ENCODE peak calls at places on chromosomes 2 and 18, in ten cellular contexts. S is nephron progenitor cell; J is IMR-90; X is hepatocyte; U is lower lobe of right lung; A is mesothelial cell of epicardium; D is CD4-positive, alpha-beta T cell; M is choroid plexus epithelial cell; H is neural crest cell; Q is endodermal cell. V is an unnamed sample.

GRCh38 chr2:225173909-225174308 is 131.6 kb upstream of the DOCK10 start:
- DNase-seq in U (no peak), H (no peak), Q (no peak), D (no peak), A (no peak), S (peak), X (no peak), J (no peak), M (no peak), V (no peak)

GRCh38 chr18:28267878-28268625 is 91.1 kb upstream of the CDH2 start:
- DNase-seq in X (no peak), S (no peak), D (no peak), H (no peak), A (no peak), M (peak), Q (no peak), U (no peak), J (peak), V (no peak)

GRCh38 chr18:54257015-54257414 is 12.3 kb upstream of the POLI start:
- DNase-seq in Q (no peak), H (no peak), U (no peak), M (peak), D (no peak), A (no peak), S (no peak), J (no peak), X (no peak), V (no peak)

GRCh38 chr2:109466674-109467575 is 146.8 kb downstream of the SEPTIN10 start:
- DNase-seq in U (peak), J (peak), H (no peak), M (peak), A (no peak), X (no peak), S (no peak), D (no peak), Q (peak), V (no peak)

GRCh38 chr2:236127010-236127409 is 41.2 kb downstream of the GBX2 start:
- DNase-seq in X (no peak), J (no peak), H (no peak), M (no peak), A (no peak), Q (no peak), D (no peak), U (no peak), S (no peak), V (no peak)

GRCh38 chr2:167048829-167049228 is 160.5 kb downstream of the XIRP2 start:
- DNase-seq in S (no peak), D (no peak), U (no peak), Q (no peak), M (no peak), X (no peak), H (no peak), A (no peak), J (peak), V (no peak)

GRCh38 chr2:86790828-86791561 is at the start of gene CD8A:
- DNase-seq in J (peak), Q (peak), X (peak), H (no peak), S (peak), M (peak), U (no peak), D (no peak), A (no peak), V (no peak)

GRCh38 chr2:157835425-157835824 is 40.7 kb downstream of the ACVR1 start:
- DNase-seq in A (no peak), Q (no peak), S (no peak), J (no peak), D (no peak), M (no peak), U (no peak), H (no peak), X (no peak), V (no peak)

GRCh38 chr2:235265348-235265965 is 228.4 kb upstream of the AGAP1 start:
- DNase-seq in D (no peak), U (no peak), Q (no peak), J (no peak), X (no peak), H (no peak), M (no peak), A (no peak), S (no peak), V (no peak)

GRCh38 chr2:132416080-132416911 is at the start of gene GPR39:
- DNase-seq in D (no peak), M (peak), X (peak), U (peak), Q (peak), A (peak), S (peak), J (peak), H (peak), V (peak)

GRCh38 chr18:48991299-48992055 is 40.7 kb upstream of the SMAD7 start:
- DNase-seq in U (no peak), X (no peak), J (no peak), Q (peak), S (no peak), A (no peak), M (no peak), H (no peak), D (no peak), V (peak)

GRCh38 chr2:133655565-133656113 is 87.4 kb upstream of the NCKAP5 start:
- DNase-seq in A (no peak), J (no peak), H (no peak), Q (no peak), X (no peak), S (no peak), M (no peak), U (no peak), D (no peak), V (no peak)

GRCh38 chr18:76448262-76449109 is 46.6 kb downstream of the ZNF516 start:
- DNase-seq in H (no peak), U (peak), J (no peak), X (no peak), D (no peak), A (peak), S (no peak), M (peak), Q (no peak), V (no peak)

GRCh38 chr2:135190799-135191198 is 138.7 kb downstream of the RAB3GAP1 start:
- DNase-seq in X (no peak), H (no peak), M (no peak), A (no peak), U (no peak), S (no peak), J (no peak), D (no peak), Q (no peak), V (no peak)

GRCh38 chr2:55138546-55139288 is 88.5 kb upstream of the RTN4 start:
- DNase-seq in A (no peak), Q (no peak), U (no peak), S (no peak), X (no peak), D (no peak), H (no peak), J (no peak), M (no peak), V (no peak)

GRCh38 chr18:54647176-54647575 is 56.1 kb downstream of the DYNAP start:
- DNase-seq in A (no peak), M (peak), S (peak), U (no peak), H (no peak), D (no peak), J (peak), Q (peak), X (peak), V (no peak)

GRCh38 chr2:241091734-241092445 is 10.2 kb downstream of the MTERF4 start:
- DNase-seq in M (no peak), S (no peak), U (no peak), A (no peak), X (no peak), D (no peak), J (no peak), Q (no peak), H (no peak), V (no peak)

GRCh38 chr2:177348735-177349693 is 43.6 kb upstream of the AGPS start:
- DNase-seq in M (no peak), H (no peak), Q (no peak), A (no peak), S (no peak), J (no peak), U (no peak), D (no peak), X (no peak), V (no peak)

GRCh38 chr2:12915792-12916191 is 199.1 kb downstream of the TRIB2 start:
- DNase-seq in H (no peak), D (no peak), J (peak), U (no peak), M (peak), S (no peak), A (no peak), X (no peak), Q (no peak), V (no peak)

GRCh38 chr2:113977060-113977659 is 87.3 kb downstream of the ACTR3 start:
- DNase-seq in Q (no peak), M (no peak), H (no peak), U (no peak), J (peak), A (no peak), D (no peak), X (no peak), S (no peak), V (peak)

GRCh38 chr2:11630855-11631254 is 39.1 kb downstream of the NTSR2 start:
- DNase-seq in H (no peak), X (no peak), J (no peak), D (no peak), M (no peak), S (no peak), Q (no peak), A (no peak), U (no peak), V (no peak)

GRCh38 chr2:174003635-174004310 is 38.6 kb upstream of the SP3 start:
- DNase-seq in M (no peak), D (no peak), H (no peak), X (peak), U (no peak), A (no peak), Q (peak), S (no peak), J (no peak), V (no peak)

GRCh38 chr2:160111951-160112798 is 49.8 kb upstream of the PLA2R1 start:
- DNase-seq in J (no peak), X (no peak), A (no peak), D (no peak), Q (no peak), S (no peak), M (no peak), U (no peak), H (no peak), V (no peak)

GRCh38 chr18:23921716-23922285 is 92.8 kb upstream of the TTC39C start:
- DNase-seq in J (no peak), Q (peak), X (no peak), M (no peak), S (no peak), H (no peak), U (no peak), D (no peak), A (no peak), V (no peak)

GRCh38 chr18:58223717-58224424 is 179.8 kb downstream of the NEDD4L start:
- DNase-seq in Q (no peak), X (peak), A (no peak), S (no peak), J (peak), H (no peak), D (no peak), U (peak), M (peak), V (peak)

GRCh38 chr18:80244956-80245730 is 2.2 kb downstream of the PARD6G start:
- DNase-seq in S (no peak), U (no peak), D (no peak), J (no peak), M (no peak), A (no peak), H (no peak), X (peak), Q (peak), V (no peak)

GRCh38 chr2:120546077-120546864 is 189.4 kb upstream of the GLI2 start:
- DNase-seq in A (peak), Q (peak), H (no peak), J (peak), D (no peak), U (no peak), M (peak), S (peak), X (peak), V (no peak)

GRCh38 chr2:241741016-241741415 is 6.6 kb downstream of the D2HGDH start:
- DNase-seq in X (no peak), H (no peak), Q (no peak), D (no peak), U (no peak), A (no peak), J (no peak), M (no peak), S (no peak), V (peak)

GRCh38 chr2:223701761-223702160 is 99.6 kb upstream of the SCG2 start:
- DNase-seq in X (no peak), J (no peak), A (no peak), S (no peak), H (no peak), D (no peak), M (no peak), U (no peak), Q (no peak), V (no peak)

GRCh38 chr2:29196792-29197788 is 81.9 kb downstream of the CLIP4 start:
- DNase-seq in A (peak), M (peak), U (peak), J (peak), D (peak), S (peak), H (peak), X (peak), Q (peak), V (no peak)

GRCh38 chr2:234963785-234964615 is 12.2 kb downstream of the SH3BP4 start:
- DNase-seq in H (no peak), X (no peak), M (no peak), S (no peak), Q (peak), D (no peak), U (no peak), A (no peak), J (peak), V (peak)

GRCh38 chr2:218438601-218439000 is 19.7 kb downstream of the VIL1 start:
- DNase-seq in A (no peak), J (no peak), X (peak), H (no peak), Q (no peak), M (peak), U (peak), D (no peak), S (no peak), V (no peak)

GRCh38 chr18:2337552-2338141 is 233.7 kb downstream of the METTL4 start:
- DNase-seq in Q (peak), J (peak), U (no peak), D (peak), X (no peak), A (no peak), H (peak), M (peak), S (no peak), V (no peak)

GRCh38 chr2:119950966-119951365 is 61.9 kb upstream of the EPB41L5 start:
- DNase-seq in Q (no peak), U (no peak), J (peak), M (peak), S (no peak), A (no peak), D (no peak), X (no peak), H (no peak), V (no peak)

GRCh38 chr2:134988994-134989605 is 58.1 kb downstream of the MAP3K19 start:
- DNase-seq in J (peak), D (no peak), A (no peak), U (no peak), S (no peak), M (peak), X (peak), Q (no peak), H (no peak), V (no peak)

DNA sequence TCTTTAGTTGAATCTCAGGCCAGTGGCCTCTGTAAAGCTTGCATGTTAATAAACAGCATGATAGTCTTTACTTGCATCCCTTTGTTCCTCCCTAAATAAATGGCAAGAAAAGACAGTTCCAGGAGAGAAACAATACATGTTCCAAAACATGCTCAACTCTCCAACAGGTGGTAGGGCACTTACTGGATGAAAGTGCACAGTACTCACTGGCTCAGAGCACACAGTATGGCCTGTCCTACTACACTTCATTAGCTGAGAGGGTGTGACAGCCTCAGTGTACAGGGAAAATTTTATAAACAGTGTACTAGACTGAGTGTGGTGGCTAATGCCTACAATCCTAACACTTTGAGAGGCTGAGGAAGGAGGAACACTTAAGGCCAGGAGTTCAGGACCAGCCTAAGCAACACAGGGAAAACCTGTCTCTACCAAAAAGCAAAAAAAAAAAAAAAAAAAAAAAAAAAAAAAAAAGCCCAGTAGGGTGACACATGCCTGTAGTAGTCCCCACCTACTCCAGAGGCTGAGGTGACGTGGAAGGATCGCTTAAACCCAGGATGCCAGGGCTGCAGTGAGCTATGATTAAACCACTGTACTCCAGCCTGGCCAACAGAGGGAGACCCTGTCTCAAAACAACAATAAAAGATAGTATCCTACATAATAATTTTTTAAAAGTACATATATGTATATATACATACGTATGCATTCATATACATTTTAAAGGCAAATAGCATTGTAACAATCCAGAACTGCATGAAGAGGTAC is 51.9 kb downstream of the SOS1 start:
- DNase-seq in X (no peak), M (peak), U (no peak), J (peak), S (no peak), H (no peak), Q (peak), A (no peak), D (no peak), V (no peak)
- TF ChIP-seq CTCF in X (no peak), M (peak), U (no peak), J (peak), S (no peak), H (peak), Q (peak), A (no peak), D (no peak), V (no peak)

GRCh38 chr2:199690225-199690624 is 160.8 kb downstream of the FTCDNL1 start:
- DNase-seq in H (no peak), S (no peak), U (no peak), J (no peak), D (no peak), X (no peak), Q (no peak), M (no peak), A (no peak), V (no peak)

GRCh38 chr2:199696048-199696447 is 154.9 kb downstream of the FTCDNL1 start:
- DNase-seq in Q (no peak), S (no peak), U (no peak), H (no peak), M (no peak), A (no peak), J (no peak), D (no peak), X (no peak), V (no peak)

GRCh38 chr2:199692489-199692888 is 158.5 kb downstream of the FTCDNL1 start:
- DNase-seq in A (no peak), U (no peak), M (peak), Q (no peak), H (no peak), J (no peak), D (no peak), X (peak), S (no peak), V (no peak)

GRCh38 chr2:199697469-199697868 is 153.5 kb downstream of the FTCDNL1 start:
- DNase-seq in D (no peak), M (no peak), Q (no peak), X (no peak), A (no peak), S (no peak), J (no peak), U (no peak), H (no peak), V (no peak)

DNA sequence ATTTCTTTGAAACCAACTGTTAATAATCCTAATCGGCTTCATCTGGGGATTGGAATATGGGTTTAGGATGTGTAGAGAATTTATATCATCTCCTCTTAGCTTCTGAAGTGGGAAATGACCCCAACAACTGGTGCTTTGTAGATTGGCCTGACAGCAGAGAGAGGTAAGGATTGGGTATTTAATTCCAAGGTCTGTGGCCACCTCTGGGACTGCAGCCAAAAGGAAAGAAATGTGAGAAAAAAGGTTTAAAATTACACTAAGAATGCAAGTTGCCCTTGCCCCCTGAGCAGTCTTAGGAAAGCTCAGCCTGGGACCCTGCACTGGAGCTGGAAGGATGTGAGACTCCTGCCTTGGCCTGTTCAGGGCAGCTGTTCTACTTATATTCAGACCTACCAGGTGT is 157.1 kb downstream of the FTCDNL1 start:
- DNase-seq in A (no peak), S (no peak), U (no peak), J (no peak), Q (no peak), M (no peak), D (no peak), X (no peak), H (no peak), V (no peak)
- TF ChIP-seq CTCF in A (no peak), S (no peak), U (no peak), J (no peak), Q (peak), M (no peak), D (no peak), X (no peak), H (no peak), V (no peak)

DNA sequence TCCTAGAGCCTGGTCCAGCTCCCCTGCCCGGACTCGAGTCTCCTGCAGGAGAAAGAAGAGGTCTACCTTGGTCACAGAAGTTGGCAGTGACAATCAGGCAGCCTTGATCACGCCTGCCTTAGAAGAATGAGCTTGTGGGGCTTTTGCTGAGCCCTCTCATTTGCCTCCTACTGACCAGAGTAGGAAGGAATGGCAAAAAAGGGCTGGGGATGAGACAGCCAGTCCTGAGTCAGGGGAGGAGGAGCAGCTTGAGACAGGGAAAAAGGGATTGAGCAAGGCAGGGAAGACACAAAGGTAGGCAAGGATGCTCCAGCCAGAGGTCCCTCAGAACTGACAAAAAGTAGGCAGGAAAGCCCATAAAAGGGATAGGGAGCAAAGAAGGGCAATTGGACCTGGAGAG is 6.0 kb downstream of the WDR54 start:
- DNase-seq in U (no peak), M (no peak), A (no peak), J (peak), D (no peak), Q (peak), X (no peak), S (no peak), H (no peak), V (no peak)
- TF ChIP-seq CTCF in U (no peak), M (no peak), A (no peak), J (no peak), D (no peak), Q (peak), X (no peak), S (no peak), H (no peak), V (no peak)

DNA sequence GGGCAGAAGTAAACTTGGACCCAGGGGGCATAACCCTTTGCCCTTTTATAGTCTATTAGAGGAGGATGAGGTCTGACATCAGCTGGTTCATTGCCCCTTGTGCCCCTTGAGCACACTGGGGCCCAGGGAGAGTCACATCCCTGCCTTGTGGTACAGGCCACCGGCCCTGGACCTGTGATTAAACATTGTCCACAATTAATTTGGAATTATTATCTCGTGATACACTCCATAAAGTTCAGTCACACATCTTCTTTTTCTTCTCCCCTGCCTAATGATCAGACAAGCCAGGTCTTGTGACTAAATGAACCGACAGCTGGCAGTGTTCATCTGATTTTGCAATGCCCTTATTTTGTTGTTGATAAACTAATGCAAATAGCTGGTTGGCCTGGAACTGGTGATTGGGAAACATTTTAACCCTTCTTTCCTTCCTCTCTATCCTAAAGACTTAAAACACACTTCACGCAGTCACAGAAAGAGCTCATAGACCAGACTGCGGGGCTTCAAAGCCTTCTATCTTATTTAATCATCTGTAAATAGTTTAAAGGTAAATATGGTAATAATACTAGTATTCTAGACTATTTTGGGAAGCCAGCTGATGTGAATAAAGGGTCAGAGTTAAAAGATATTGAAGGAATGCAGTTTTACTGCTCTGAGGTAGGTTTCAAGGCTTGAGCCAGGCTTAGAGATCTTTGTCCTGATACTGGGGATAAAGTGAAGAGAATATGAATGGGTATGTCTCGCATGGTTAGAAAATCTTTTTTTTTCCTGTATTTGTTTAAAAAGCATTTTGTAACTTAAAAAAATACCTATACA is 13.4 kb downstream of the IL1R1 start:
- DNase-seq in X (peak), D (no peak), Q (no peak), A (no peak), M (peak), U (no peak), S (no peak), J (peak), H (no peak), V (peak)
- TF ChIP-seq CTCF in X (no peak), D (no peak), Q (no peak), A (no peak), M (no peak), U (no peak), S (no peak), J (no peak), H (no peak), V (no peak)